ENCODE peak calls at places on chromosomes 6 and 20, in four cellular contexts. G is WTC11, O is K562, S is HepG2. F is an unnamed sample.

GRCh38 chr6:13813621-13814175 is 659 bp downstream of the MCUR1 start:
- DNase-seq in G (peak; percentile 84), O (peak; percentile 77), S (peak; percentile 84), F (no peak)

GRCh38 chr6:98146656-98147055 is 687.7 kb upstream of the POU3F2 start:
- DNase-seq in O (no peak), S (no peak), G (no peak), F (no peak)

GRCh38 chr20:31709939-31710338 is 12.7 kb downstream of the BCL2L1 start:
- DNase-seq in G (no peak), O (no peak), S (peak; percentile 67), F (no peak)

GRCh38 chr20:19921349-19921793 is 95.8 kb upstream of the NAA20 start:
- DNase-seq in O (no peak), S (no peak), G (peak; percentile 37), F (no peak)

GRCh38 chr20:40262219-40262618 is 426.8 kb downstream of the MAFB start:
- DNase-seq in S (no peak), G (no peak), O (no peak), F (no peak)

GRCh38 chr20:15550116-15550870 is 1023.0 kb downstream of the KIF16B start:
- DNase-seq in O (no peak), G (no peak), S (no peak), F (no peak)

GRCh38 chr6:108848116-108848868 is at the start of gene ARMC2:
- DNase-seq in G (peak; percentile 96), O (peak; percentile 94), S (peak; percentile 74), F (peak; percentile 38)

GRCh38 chr20:57260065-57260958 is 6.1 kb downstream of the BMP7 start:
- DNase-seq in O (no peak), G (no peak), S (no peak), F (no peak)

GRCh38 chr6:26363882-26364825 is 844 bp upstream of the BTN3A2 start:
- DNase-seq in S (no peak), G (no peak), O (peak; percentile 50), F (peak; percentile 17)

GRCh38 chr20:59820204-59821041 is 113.0 kb downstream of the SYCP2 start:
- DNase-seq in S (no peak), O (no peak), G (no peak), F (no peak)

GRCh38 chr20:11144114-11144513 is 470.3 kb upstream of the JAG1 start:
- DNase-seq in S (no peak), O (no peak), G (no peak), F (no peak)

GRCh38 chr6:4319992-4320683 is 184.8 kb upstream of the ECI2 start:
- DNase-seq in G (no peak), S (no peak), O (peak; percentile 12), F (no peak)

GRCh38 chr6:82381278-82381677 is 17.7 kb downstream of the TPBG start:
- DNase-seq in G (no peak), O (no peak), S (no peak), F (peak; percentile 61)

GRCh38 chr6:39425346-39426056 is 103.0 kb upstream of the KCNK16 start:
- DNase-seq in O (no peak), S (no peak), G (no peak), F (no peak)

GRCh38 chr20:6685181-6685582 is 82.3 kb upstream of the BMP2 start:
- DNase-seq in S (no peak), G (no peak), O (no peak), F (no peak)

GRCh38 chr6:168116975-168117899 is 38.2 kb upstream of the FRMD1 start:
- DNase-seq in G (no peak), O (peak; percentile 42), S (peak; percentile 58), F (no peak)

GRCh38 chr20:62366370-62367135 is 559 bp downstream of the LAMA5 start:
- DNase-seq in G (peak; percentile 87), O (peak; percentile 79), S (peak; percentile 61), F (no peak)

GRCh38 chr6:148996815-148997214 is 250.0 kb downstream of the UST start:
- DNase-seq in S (no peak), O (no peak), G (no peak), F (no peak)
- TF ChIP-seq CBFB in S (no peak), O (no peak), G (no peak), F (no peak)

GRCh38 chr6:169213814-169214520 is 39.7 kb downstream of the THBS2 start:
- DNase-seq in O (no peak), G (no peak), S (no peak), F (no peak)
- TF ChIP-seq CREM in O (no peak), G (no peak), S (no peak), F (no peak)

DNA sequence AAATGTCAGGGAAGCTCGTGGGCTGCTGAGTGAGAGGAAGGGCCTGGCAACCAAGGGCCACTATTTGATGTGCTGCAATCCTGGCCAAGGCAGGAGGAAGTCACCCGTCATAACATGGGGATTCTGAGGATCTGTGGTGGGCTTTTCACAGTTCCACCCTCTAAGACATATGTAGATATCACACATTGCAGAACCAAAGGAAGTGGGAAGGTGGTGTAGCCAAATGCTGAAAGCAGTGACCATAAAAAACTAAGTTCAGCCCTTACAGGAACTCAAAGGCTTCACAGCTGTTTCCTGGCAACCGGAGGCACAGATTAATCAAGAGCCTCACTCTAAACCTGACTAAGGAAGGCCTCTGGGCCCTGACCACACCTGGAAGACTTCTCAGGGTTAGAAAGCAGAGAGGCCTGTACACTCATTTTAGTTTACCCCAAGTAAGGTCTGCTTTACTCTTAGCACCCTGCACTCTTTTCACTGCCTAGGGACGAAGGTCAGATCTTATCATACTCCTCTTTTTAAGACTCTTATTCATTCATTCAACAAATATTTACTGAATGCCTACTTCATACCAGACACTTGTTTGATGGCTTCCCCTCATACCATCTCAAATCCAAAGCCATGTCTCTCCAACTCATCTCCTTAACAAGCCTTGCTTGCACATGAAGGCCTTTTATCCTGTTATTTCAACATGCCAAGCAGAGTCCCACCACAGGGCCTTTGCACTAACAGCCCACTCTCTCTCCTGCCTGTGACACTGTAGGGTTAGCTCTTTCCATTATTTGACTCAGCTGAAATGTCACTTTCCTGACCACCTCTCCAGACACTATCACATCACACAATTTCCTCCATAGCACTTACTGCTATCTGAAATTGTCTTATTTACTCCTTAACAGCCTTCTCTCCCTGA is 2.6 kb downstream of the UBE2V1 start:
- DNase-seq in S (peak; percentile 45), G (no peak), O (no peak), F (peak; percentile 52)
- TF ChIP-seq CBFB in S (no peak), G (no peak), O (no peak), F (no peak)

DNA sequence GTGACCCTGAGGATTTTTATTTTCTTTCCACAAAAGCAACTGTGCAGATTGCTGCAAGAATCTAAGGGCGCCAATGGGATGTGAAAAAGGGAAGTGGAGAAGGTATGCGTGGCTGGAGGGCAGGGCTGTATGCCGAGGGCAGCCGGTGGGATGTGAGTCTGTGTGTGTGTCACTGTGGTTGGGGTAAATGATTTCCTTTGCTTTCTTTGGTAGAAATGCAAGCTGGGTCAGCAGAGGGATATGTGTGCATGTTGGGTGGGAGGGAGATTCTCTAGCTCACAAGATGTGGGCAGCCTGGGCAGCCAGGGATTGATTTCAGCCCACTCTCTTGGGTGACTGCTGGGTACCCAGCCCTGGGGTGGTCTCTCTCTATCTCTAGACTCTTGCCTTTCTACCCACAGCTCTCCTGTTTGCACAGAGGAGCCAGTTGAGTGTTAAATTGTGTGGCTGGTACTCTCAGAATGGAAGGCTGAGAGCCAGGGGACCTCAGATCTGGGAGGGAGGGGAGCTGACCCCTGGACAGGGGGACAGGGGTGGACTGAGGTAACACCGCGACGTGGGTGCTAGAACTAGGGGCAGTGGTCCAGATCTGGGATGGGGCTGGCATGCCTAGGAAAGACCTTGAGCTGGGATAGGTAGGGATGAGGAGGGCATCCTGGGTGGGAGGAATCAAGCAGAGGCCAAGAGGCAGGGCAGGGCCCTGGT is 136.8 kb upstream of the RNF24 start:
- DNase-seq in O (no peak), G (no peak), S (no peak), F (peak; percentile 34)
- TF ChIP-seq CREM in O (no peak), G (no peak), S (no peak), F (no peak)

GRCh38 chr6:7687145-7688113 is 38.5 kb upstream of the BMP6 start:
- DNase-seq in O (no peak), G (no peak), S (peak; percentile 14), F (no peak)

GRCh38 chr6:7681449-7681848 is 44.5 kb upstream of the BMP6 start:
- DNase-seq in S (no peak), G (no peak), O (no peak), F (no peak)

GRCh38 chr6:7684076-7684475 is 41.8 kb upstream of the BMP6 start:
- DNase-seq in S (no peak), O (peak; percentile 23), G (no peak), F (no peak)

GRCh38 chr6:7685276-7685675 is 40.6 kb upstream of the BMP6 start:
- DNase-seq in O (no peak), G (no peak), S (no peak), F (no peak)

GRCh38 chr6:7684843-7685242 is 41.1 kb upstream of the BMP6 start:
- DNase-seq in S (no peak), G (peak; percentile 85), O (no peak), F (no peak)
- TF ChIP-seq CBFB in S (no peak), G (no peak), O (no peak), F (no peak)

GRCh38 chr6:44569931-44570385 is 182.5 kb downstream of the CDC5L start:
- DNase-seq in G (no peak), O (no peak), S (no peak), F (no peak)
- TF ChIP-seq CREM in G (no peak), O (no peak), S (no peak), F (no peak)

GRCh38 chr6:6863957-6864639 is 243.7 kb upstream of the RREB1 start:
- DNase-seq in S (no peak), G (no peak), O (no peak), F (no peak)

GRCh38 chr6:6861995-6862394 is 245.8 kb upstream of the RREB1 start:
- DNase-seq in O (no peak), S (no peak), G (no peak), F (no peak)

GRCh38 chr6:6869084-6869483 is 238.7 kb upstream of the RREB1 start:
- DNase-seq in G (no peak), S (no peak), O (no peak), F (no peak)

GRCh38 chr6:6866656-6867390 is 240.9 kb upstream of the RREB1 start:
- DNase-seq in O (no peak), G (no peak), S (no peak), F (no peak)

DNA sequence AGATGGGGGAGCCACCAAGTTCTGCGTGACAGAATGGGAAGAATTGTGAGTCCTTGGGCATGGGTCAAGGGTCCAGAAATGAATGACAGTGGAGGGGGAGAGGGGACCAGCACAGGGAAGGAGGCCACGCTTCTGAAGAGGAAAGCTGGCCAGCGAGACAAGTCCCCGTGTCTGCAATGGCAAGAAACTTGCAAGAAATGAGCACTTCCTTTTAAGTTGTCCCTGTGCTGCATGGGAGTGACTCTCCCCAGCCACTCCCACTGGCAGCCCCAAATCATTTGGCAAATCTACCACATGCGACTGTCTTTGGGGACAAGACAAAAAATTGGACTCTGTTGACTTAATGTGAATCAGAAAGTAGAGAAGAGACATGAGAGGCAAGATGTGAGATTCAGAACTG is 242.2 kb upstream of the RREB1 start:
- DNase-seq in G (no peak), O (no peak), S (no peak), F (no peak)
- TF ChIP-seq CBFB in G (no peak), O (no peak), S (no peak), F (no peak)

DNA sequence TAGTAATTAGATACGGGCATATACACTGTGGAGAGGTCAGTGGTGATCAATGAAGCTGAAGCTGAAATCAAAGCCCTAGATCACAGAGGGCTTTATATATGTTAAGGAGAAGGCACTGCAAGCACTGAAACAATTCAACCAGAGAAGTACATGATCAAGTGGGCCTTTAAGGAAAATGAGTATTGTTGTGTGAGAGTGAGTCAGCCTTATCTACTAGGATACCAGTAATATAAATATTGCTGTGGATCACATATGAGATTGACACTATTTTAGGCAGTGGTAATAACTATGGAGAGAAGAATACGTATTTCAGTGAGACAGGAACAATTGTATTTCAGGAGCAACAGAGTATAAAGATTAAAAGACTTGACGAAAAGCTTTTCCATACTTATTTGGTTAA is 1172.2 kb upstream of the GJE1 start:
- DNase-seq in O (no peak), G (no peak), S (no peak), F (no peak)
- TF ChIP-seq CREM in O (no peak), G (no peak), S (no peak), F (no peak)

F was measured in GM12878.